ENCODE peak calls at places on chromosomes 4 and X, in five cellular contexts. One of them, this sample, is unnamed.

GRCh38 chr4:182695842-182696241 is 221.3 kb downstream of the DCTD start:
- DNase-seq in OCI-LY7: no peak
- DNase-seq in gastrocnemius medialis: no peak
- DNase-seq in heart right ventricle: no peak
- DNase-seq in mesothelial cell of epicardium: no peak
- DNase-seq in this sample: no peak

GRCh38 chr4:25863347-25863784 is 578 bp upstream of the SEL1L3 start:
- DNase-seq in mesothelial cell of epicardium: no peak
- DNase-seq in heart right ventricle: no peak
- DNase-seq in gastrocnemius medialis: no peak
- DNase-seq in OCI-LY7: peak
- DNase-seq in this sample: no peak

GRCh38 chr4:184988611-184989010 is 29.7 kb upstream of the HELT start:
- DNase-seq in gastrocnemius medialis: peak
- DNase-seq in OCI-LY7: no peak
- DNase-seq in mesothelial cell of epicardium: no peak
- DNase-seq in heart right ventricle: no peak
- DNase-seq in this sample: no peak

GRCh38 chrX:20383487-20383886 is 116.8 kb upstream of the RPS6KA3 start:
- DNase-seq in gastrocnemius medialis: no peak
- DNase-seq in heart right ventricle: no peak
- DNase-seq in OCI-LY7: no peak
- DNase-seq in mesothelial cell of epicardium: no peak
- DNase-seq in this sample: no peak

GRCh38 chrX:68261060-68261672 is 172.1 kb downstream of the OPHN1 start:
- DNase-seq in heart right ventricle: no peak
- DNase-seq in gastrocnemius medialis: no peak
- DNase-seq in OCI-LY7: no peak
- DNase-seq in mesothelial cell of epicardium: no peak
- DNase-seq in this sample: no peak

GRCh38 chrX:135273162-135273561 is 21.3 kb downstream of the ETDA start:
- DNase-seq in gastrocnemius medialis: no peak
- DNase-seq in heart right ventricle: no peak
- DNase-seq in mesothelial cell of epicardium: no peak
- DNase-seq in OCI-LY7: no peak
- DNase-seq in this sample: no peak

GRCh38 chr4:35723973-35724372 is 520.3 kb downstream of the ARAP2 start:
- DNase-seq in heart right ventricle: no peak
- DNase-seq in OCI-LY7: no peak
- DNase-seq in gastrocnemius medialis: no peak
- DNase-seq in mesothelial cell of epicardium: no peak
- DNase-seq in this sample: no peak

GRCh38 chrX:40169193-40170086 is 71.7 kb upstream of the BCOR start:
- DNase-seq in heart right ventricle: no peak
- DNase-seq in mesothelial cell of epicardium: peak
- DNase-seq in OCI-LY7: peak
- DNase-seq in gastrocnemius medialis: no peak
- DNase-seq in this sample: peak

GRCh38 chrX:86930419-86930818 is 587.2 kb upstream of the KLHL4 start:
- DNase-seq in gastrocnemius medialis: no peak
- DNase-seq in OCI-LY7: no peak
- DNase-seq in mesothelial cell of epicardium: no peak
- DNase-seq in heart right ventricle: no peak
- DNase-seq in this sample: no peak

GRCh38 chrX:71251456-71251973 is 2.4 kb downstream of the ZMYM3 start:
- DNase-seq in OCI-LY7: no peak
- DNase-seq in gastrocnemius medialis: no peak
- DNase-seq in mesothelial cell of epicardium: no peak
- DNase-seq in heart right ventricle: no peak
- DNase-seq in this sample: no peak

GRCh38 chr4:166816901-166817300 is 417.4 kb downstream of the SPOCK3 start:
- DNase-seq in gastrocnemius medialis: no peak
- DNase-seq in heart right ventricle: no peak
- DNase-seq in mesothelial cell of epicardium: no peak
- DNase-seq in OCI-LY7: no peak
- DNase-seq in this sample: no peak

GRCh38 chr4:13535118-13535517 is 9.2 kb downstream of the NKX3-2 start:
- DNase-seq in OCI-LY7: no peak
- DNase-seq in gastrocnemius medialis: no peak
- DNase-seq in mesothelial cell of epicardium: no peak
- DNase-seq in heart right ventricle: no peak
- DNase-seq in this sample: no peak

GRCh38 chr4:7150083-7150635 is 42.2 kb upstream of the SORCS2 start:
- DNase-seq in mesothelial cell of epicardium: no peak
- DNase-seq in gastrocnemius medialis: no peak
- DNase-seq in OCI-LY7: no peak
- DNase-seq in heart right ventricle: no peak
- DNase-seq in this sample: no peak

GRCh38 chr4:143335979-143336827 is 473 bp upstream of the GAB1 start:
- DNase-seq in mesothelial cell of epicardium: peak
- DNase-seq in gastrocnemius medialis: peak
- DNase-seq in OCI-LY7: peak
- DNase-seq in heart right ventricle: peak
- DNase-seq in this sample: peak

GRCh38 chr4:104394409-104394813 is 100.3 kb downstream of the CXXC4 start:
- DNase-seq in OCI-LY7: no peak
- DNase-seq in heart right ventricle: no peak
- DNase-seq in mesothelial cell of epicardium: no peak
- DNase-seq in gastrocnemius medialis: no peak
- DNase-seq in this sample: no peak

GRCh38 chr4:71773004-71773403 is 10.9 kb downstream of the GC start:
- DNase-seq in OCI-LY7: no peak
- DNase-seq in mesothelial cell of epicardium: no peak
- DNase-seq in gastrocnemius medialis: no peak
- DNase-seq in heart right ventricle: no peak
- DNase-seq in this sample: no peak

GRCh38 chrX:12770440-12770839 is 20.8 kb upstream of the PRPS2 start:
- DNase-seq in mesothelial cell of epicardium: no peak
- DNase-seq in gastrocnemius medialis: no peak
- DNase-seq in OCI-LY7: peak
- DNase-seq in heart right ventricle: no peak
- DNase-seq in this sample: no peak

GRCh38 chrX:49282647-49283011 is 13.0 kb downstream of the PPP1R3F start:
- DNase-seq in heart right ventricle: no peak
- DNase-seq in mesothelial cell of epicardium: no peak
- DNase-seq in gastrocnemius medialis: no peak
- DNase-seq in OCI-LY7: no peak
- DNase-seq in this sample: no peak
- TF ChIP-seq CTCF in heart right ventricle: peak
- TF ChIP-seq CTCF in mesothelial cell of epicardium: no peak
- TF ChIP-seq CTCF in gastrocnemius medialis: no peak
- TF ChIP-seq CTCF in OCI-LY7: no peak
- TF ChIP-seq CTCF in this sample: no peak

DNA sequence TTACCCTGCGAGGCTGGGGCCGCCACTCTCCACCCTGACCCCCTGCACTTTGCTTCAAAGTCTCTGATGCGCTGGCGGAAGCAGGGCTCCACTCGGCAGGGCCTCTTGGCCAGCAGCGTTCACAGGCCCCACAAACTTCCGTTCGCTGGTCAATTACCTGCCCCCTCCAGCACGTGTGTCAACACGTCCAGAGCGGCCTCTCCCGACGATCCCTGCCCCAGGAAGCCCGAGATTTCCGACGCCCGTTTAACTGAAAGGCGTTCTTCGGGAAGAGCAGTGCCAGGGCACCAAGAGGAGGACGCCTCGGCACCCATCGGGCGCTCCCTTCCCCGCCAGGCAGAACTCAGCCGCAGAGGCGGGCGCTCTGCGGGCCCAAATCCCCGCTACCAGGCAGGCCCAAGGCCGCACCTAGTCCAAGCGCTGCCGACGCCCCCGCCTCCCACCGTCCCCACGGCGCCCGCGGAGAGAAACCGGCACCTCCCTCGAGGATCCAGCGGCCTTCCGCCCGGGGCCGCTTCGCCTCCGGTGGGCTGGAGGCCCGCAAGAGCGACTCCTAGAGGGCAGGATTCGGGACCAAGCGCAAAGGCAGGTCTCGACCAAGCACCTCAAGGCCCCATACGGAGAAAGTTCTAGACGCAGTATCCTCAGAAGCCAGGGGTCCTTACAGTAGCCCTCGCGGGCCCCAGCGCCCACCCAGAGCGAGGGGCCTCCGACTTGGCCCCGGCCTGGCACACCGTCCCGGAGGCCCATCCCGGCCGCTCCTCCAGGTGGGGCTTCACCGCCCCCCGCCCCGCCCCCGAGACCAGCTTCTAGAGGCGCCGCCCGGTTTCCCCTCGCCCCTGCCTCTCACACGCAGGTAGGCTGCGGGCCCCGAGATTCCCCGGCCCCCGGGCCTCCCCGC is 586 bp downstream of the BCAP31 start:
- DNase-seq in heart right ventricle: peak
- DNase-seq in gastrocnemius medialis: no peak
- DNase-seq in mesothelial cell of epicardium: peak
- DNase-seq in OCI-LY7: peak
- DNase-seq in this sample: peak
- TF ChIP-seq CTCF in heart right ventricle: peak
- TF ChIP-seq CTCF in gastrocnemius medialis: peak
- TF ChIP-seq CTCF in mesothelial cell of epicardium: no peak
- TF ChIP-seq CTCF in OCI-LY7: peak
- TF ChIP-seq CTCF in this sample: no peak

GRCh38 chr4:5142726-5143125 is 91.4 kb downstream of the STK32B start:
- DNase-seq in heart right ventricle: peak
- DNase-seq in OCI-LY7: peak
- DNase-seq in mesothelial cell of epicardium: no peak
- DNase-seq in gastrocnemius medialis: no peak
- DNase-seq in this sample: no peak
- TF ChIP-seq CTCF in heart right ventricle: peak
- TF ChIP-seq CTCF in OCI-LY7: peak
- TF ChIP-seq CTCF in mesothelial cell of epicardium: peak
- TF ChIP-seq CTCF in gastrocnemius medialis: peak
- TF ChIP-seq CTCF in this sample: no peak

GRCh38 chr4:94523617-94524016 is 71.9 kb downstream of the PDLIM5 start:
- DNase-seq in gastrocnemius medialis: no peak
- DNase-seq in mesothelial cell of epicardium: no peak
- DNase-seq in heart right ventricle: no peak
- DNase-seq in OCI-LY7: no peak
- DNase-seq in this sample: no peak
- TF ChIP-seq CTCF in gastrocnemius medialis: no peak
- TF ChIP-seq CTCF in mesothelial cell of epicardium: no peak
- TF ChIP-seq CTCF in heart right ventricle: no peak
- TF ChIP-seq CTCF in OCI-LY7: no peak
- TF ChIP-seq CTCF in this sample: no peak

GRCh38 chr4:83040269-83040668 is 5.3 kb downstream of the COPS4 start:
- DNase-seq in heart right ventricle: no peak
- DNase-seq in OCI-LY7: no peak
- DNase-seq in gastrocnemius medialis: no peak
- DNase-seq in mesothelial cell of epicardium: no peak
- DNase-seq in this sample: no peak
- TF ChIP-seq CTCF in heart right ventricle: no peak
- TF ChIP-seq CTCF in OCI-LY7: no peak
- TF ChIP-seq CTCF in gastrocnemius medialis: no peak
- TF ChIP-seq CTCF in mesothelial cell of epicardium: peak
- TF ChIP-seq CTCF in this sample: no peak

GRCh38 chrX:129323115-129323514 is 200.2 kb downstream of the SMARCA1 start:
- DNase-seq in OCI-LY7: no peak
- DNase-seq in heart right ventricle: no peak
- DNase-seq in mesothelial cell of epicardium: no peak
- DNase-seq in gastrocnemius medialis: no peak
- DNase-seq in this sample: no peak

GRCh38 chrX:129316461-129316860 is 206.8 kb downstream of the SMARCA1 start:
- DNase-seq in gastrocnemius medialis: no peak
- DNase-seq in mesothelial cell of epicardium: no peak
- DNase-seq in heart right ventricle: no peak
- DNase-seq in OCI-LY7: no peak
- DNase-seq in this sample: no peak

GRCh38 chrX:129318375-129318774 is 204.9 kb downstream of the SMARCA1 start:
- DNase-seq in heart right ventricle: no peak
- DNase-seq in OCI-LY7: peak
- DNase-seq in mesothelial cell of epicardium: no peak
- DNase-seq in gastrocnemius medialis: no peak
- DNase-seq in this sample: no peak
- TF ChIP-seq CTCF in heart right ventricle: no peak
- TF ChIP-seq CTCF in OCI-LY7: peak
- TF ChIP-seq CTCF in mesothelial cell of epicardium: no peak
- TF ChIP-seq CTCF in gastrocnemius medialis: no peak
- TF ChIP-seq CTCF in this sample: no peak

GRCh38 chr4:6107886-6108285 is 89.7 kb upstream of the C4orf50 start:
- DNase-seq in OCI-LY7: no peak
- DNase-seq in heart right ventricle: no peak
- DNase-seq in mesothelial cell of epicardium: no peak
- DNase-seq in gastrocnemius medialis: no peak
- DNase-seq in this sample: no peak

GRCh38 chr4:6112606-6113290 is 87.6 kb downstream of the JAKMIP1 start:
- DNase-seq in OCI-LY7: no peak
- DNase-seq in heart right ventricle: no peak
- DNase-seq in gastrocnemius medialis: no peak
- DNase-seq in mesothelial cell of epicardium: no peak
- DNase-seq in this sample: no peak

GRCh38 chr4:6110681-6111353 is 89.5 kb downstream of the JAKMIP1 start:
- DNase-seq in mesothelial cell of epicardium: no peak
- DNase-seq in OCI-LY7: no peak
- DNase-seq in heart right ventricle: no peak
- DNase-seq in gastrocnemius medialis: no peak
- DNase-seq in this sample: no peak

GRCh38 chr4:6111354-6111930 is 88.9 kb downstream of the JAKMIP1 start:
- DNase-seq in heart right ventricle: no peak
- DNase-seq in OCI-LY7: no peak
- DNase-seq in mesothelial cell of epicardium: no peak
- DNase-seq in gastrocnemius medialis: no peak
- DNase-seq in this sample: no peak

DNA sequence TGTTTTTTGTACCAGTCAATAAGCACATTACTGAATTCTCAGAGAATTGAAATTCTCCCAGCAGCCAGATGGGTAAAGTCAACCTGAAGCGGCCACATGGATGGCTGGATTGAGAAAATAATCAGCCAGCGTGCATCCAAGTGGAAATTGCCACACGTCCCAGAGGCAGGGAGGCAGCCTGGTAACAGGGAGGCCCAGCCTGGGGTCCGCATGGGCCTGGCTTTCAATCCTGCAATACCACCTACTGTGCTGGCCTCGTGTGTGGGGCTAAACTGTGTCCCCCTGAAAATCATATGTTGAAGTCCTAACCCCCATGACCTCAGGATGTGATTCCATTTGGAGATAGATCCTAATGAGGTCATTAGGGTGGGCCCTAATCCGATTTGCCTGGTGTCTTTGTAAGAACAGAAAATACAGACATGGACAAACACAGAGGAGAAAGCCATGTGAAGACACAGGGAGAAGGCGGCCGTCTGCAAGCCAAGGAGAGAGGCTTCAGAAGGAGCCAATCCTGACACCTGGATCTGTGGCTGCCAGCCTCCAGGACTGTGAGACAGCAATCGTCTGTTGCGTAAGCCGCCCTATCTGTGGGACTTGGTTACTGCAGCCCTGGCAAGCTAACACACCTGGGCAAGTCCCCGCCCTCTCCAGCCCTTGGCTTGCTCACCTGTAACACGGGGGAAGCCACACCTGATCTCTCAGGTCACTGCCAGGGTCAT is 90.3 kb downstream of the JAKMIP1 start:
- DNase-seq in mesothelial cell of epicardium: no peak
- DNase-seq in heart right ventricle: no peak
- DNase-seq in OCI-LY7: peak
- DNase-seq in gastrocnemius medialis: no peak
- DNase-seq in this sample: no peak
- TF ChIP-seq CTCF in mesothelial cell of epicardium: peak
- TF ChIP-seq CTCF in heart right ventricle: no peak
- TF ChIP-seq CTCF in OCI-LY7: peak
- TF ChIP-seq CTCF in gastrocnemius medialis: no peak
- TF ChIP-seq CTCF in this sample: no peak